ENCODE peak calls at places on chromosome 7, in five cellular contexts. W is body of pancreas, E is foreskin keratinocyte, I is adrenal gland, R is transverse colon. U is an unnamed sample.
A peak's percentile ranks its signal among the peaks of the same experiment; 100 is the strongest.

GRCh38 chr7:129368389-129368986 is 65.7 kb upstream of the STRIP2 start:
- DNase-seq in W (no peak), E (no peak), I (no peak), R (no peak), U (no peak)

GRCh38 chr7:768881-769504 is 41.9 kb upstream of the PRKAR1B start:
- DNase-seq in W (no peak), E (no peak), I (no peak), R (no peak), U (no peak)

GRCh38 chr7:135661311-135662122 is 797 bp upstream of the STMP1 start:
- DNase-seq in W (peak; percentile 52), E (no peak), I (no peak), R (no peak), U (no peak)

GRCh38 chr7:134420509-134421125 is 38.3 kb downstream of the AKR1B1 start:
- DNase-seq in W (peak; percentile 70), E (peak; percentile 9), I (no peak), R (peak; percentile 54), U (no peak)

GRCh38 chr7:95686109-95686508 is 86.2 kb upstream of the DYNC1I1 start:
- DNase-seq in W (peak; percentile 76), E (no peak), I (peak; percentile 81), R (peak; percentile 63), U (no peak)

GRCh38 chr7:130891254-130892094 is 157.5 kb upstream of the KLF14 start:
- DNase-seq in W (peak; percentile 56), E (no peak), I (peak; percentile 90), R (no peak), U (peak; percentile 78)

GRCh38 chr7:20374391-20374790 is 43.7 kb downstream of the ITGB8 start:
- DNase-seq in W (no peak), E (no peak), I (no peak), R (no peak), U (no peak)

GRCh38 chr7:141477866-141478265 is 73.3 kb upstream of the AGK start:
- DNase-seq in W (no peak), E (no peak), I (no peak), R (no peak), U (no peak)

GRCh38 chr7:67875558-67875957 is 878.9 kb downstream of the TYW1 start:
- DNase-seq in W (no peak), E (no peak), I (no peak), R (no peak), U (no peak)

GRCh38 chr7:1567893-1568292 is 1.9 kb downstream of the PSMG3 start:
- DNase-seq in W (no peak), E (no peak), I (peak; percentile 63), R (no peak), U (no peak)

GRCh38 chr7:39252916-39253315 is 275.2 kb downstream of the POU6F2 start:
- DNase-seq in W (no peak), E (no peak), I (no peak), R (no peak), U (no peak)

GRCh38 chr7:76428868-76429805 is 4.4 kb downstream of the ZP3 start:
- DNase-seq in W (peak; percentile 13), E (no peak), I (peak; percentile 56), R (no peak), U (no peak)

GRCh38 chr7:18345641-18346234 is 149.8 kb upstream of the HDAC9 start:
- DNase-seq in W (peak; percentile 27), E (no peak), I (peak; percentile 63), R (peak; percentile 33), U (no peak)

GRCh38 chr7:12923971-12924370 is 236.5 kb downstream of the ARL4A start:
- DNase-seq in W (no peak), E (peak; percentile 86), I (no peak), R (no peak), U (no peak)

GRCh38 chr7:69728299-69728698 is 130.0 kb downstream of the AUTS2 start:
- DNase-seq in W (no peak), E (no peak), I (no peak), R (no peak), U (no peak)

GRCh38 chr7:151914051-151914450 is 37.1 kb upstream of the PRKAG2 start:
- DNase-seq in W (no peak), E (no peak), I (no peak), R (no peak), U (no peak)

GRCh38 chr7:18086165-18087030 is 58.8 kb upstream of the PRPS1L1 start:
- DNase-seq in W (peak; percentile 13), E (no peak), I (peak; percentile 54), R (peak; percentile 12), U (no peak)

GRCh38 chr7:127654404-127655392 is 2.7 kb downstream of the SND1 start:
- DNase-seq in W (no peak), E (no peak), I (no peak), R (no peak), U (no peak)

GRCh38 chr7:36415104-36415503 is 25.4 kb downstream of the ANLN start:
- DNase-seq in W (no peak), E (no peak), I (no peak), R (no peak), U (no peak)

GRCh38 chr7:158664406-158664805 is 40.2 kb downstream of the NCAPG2 start:
- DNase-seq in W (no peak), E (no peak), I (no peak), R (no peak), U (no peak)

GRCh38 chr7:135858851-135859250 is 110.2 kb upstream of the FAM180A start:
- DNase-seq in W (no peak), E (no peak), I (no peak), R (no peak), U (no peak)

GRCh38 chr7:18038391-18038790 is 10.7 kb upstream of the PRPS1L1 start:
- DNase-seq in W (no peak), E (no peak), I (no peak), R (no peak), U (no peak)

GRCh38 chr7:8133955-8134733 is 127.8 kb downstream of the ICA1 start:
- DNase-seq in W (no peak), E (no peak), I (no peak), R (no peak), U (no peak)

GRCh38 chr7:116421298-116421697 is 78.2 kb upstream of the CAV2 start:
- DNase-seq in W (no peak), E (no peak), I (no peak), R (no peak), U (no peak)

GRCh38 chr7:70612811-70613210 is 519.1 kb upstream of the GALNT17 start:
- DNase-seq in W (no peak), E (no peak), I (no peak), R (no peak), U (no peak)

GRCh38 chr7:157003445-157004049 is 6.9 kb downstream of the MNX1 start:
- DNase-seq in W (no peak), E (no peak), I (no peak), R (peak; percentile 82), U (no peak)

GRCh38 chr7:27176962-27177794 is 3.1 kb upstream of the HOXA10 start:
- DNase-seq in W (no peak), E (no peak), I (peak; percentile 37), R (peak; percentile 27), U (peak; percentile 12)
- H3K4me1 ChIP-seq in W (peaks cover 35% of the 10 kb centered on the region), E (peaks cover 5% of the 10 kb centered on the region), I (peaks cover 25% of the 10 kb centered on the region), R (peaks cover 51% of the 10 kb centered on the region), U (no peaks in the 10 kb centered on the region)

DNA sequence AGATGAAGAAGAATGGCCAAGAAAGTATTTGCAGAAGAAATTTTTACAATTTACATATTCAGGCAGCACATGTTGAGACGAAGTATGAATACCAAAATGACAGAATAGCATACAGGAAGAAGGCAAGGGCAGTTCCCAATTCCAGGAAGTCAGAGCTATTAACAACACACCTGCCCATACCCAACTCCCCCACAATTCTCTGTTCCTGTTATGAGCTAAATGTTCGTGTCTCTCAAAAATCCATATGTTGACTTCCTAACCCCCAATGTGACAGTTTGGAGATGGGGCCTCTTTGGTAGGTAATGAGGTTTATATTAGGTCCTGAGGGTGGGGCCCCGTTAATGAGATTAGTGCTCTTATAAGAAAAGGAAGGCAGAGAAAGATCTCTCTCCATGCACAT is 67.7 kb downstream of the DOCK4 start:
- DNase-seq in W (no peak), E (no peak), I (no peak), R (no peak), U (no peak)
- TF ChIP-seq CTCF in W (no peak), E (no peak), I (no peak), R (no peak), U (no peak)

DNA sequence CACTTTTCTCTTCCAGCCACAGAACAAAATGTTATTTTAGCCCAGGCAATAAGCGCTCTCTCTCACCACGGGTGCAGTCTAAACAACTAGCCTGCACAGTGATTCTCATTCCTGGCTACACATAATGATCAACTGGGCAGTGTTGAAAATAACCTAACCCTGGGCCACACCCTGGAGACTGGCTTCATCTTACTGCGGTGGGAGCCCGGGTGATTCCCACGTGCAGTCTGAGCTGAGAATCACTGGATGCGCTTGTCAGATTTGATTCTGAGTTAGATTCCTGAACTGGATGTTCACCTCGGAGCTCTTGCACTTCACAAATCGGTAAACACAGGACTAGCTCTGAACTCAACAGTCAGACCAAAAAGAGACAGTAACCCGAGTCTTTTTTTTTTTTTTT is 14.9 kb downstream of the ZC3HAV1 start:
- DNase-seq in W (no peak), E (no peak), I (no peak), R (no peak), U (no peak)
- H3K4me1 ChIP-seq in W (peaks cover 21% of the 10 kb centered on the region), E (peaks cover 4% of the 10 kb centered on the region), I (peaks cover 34% of the 10 kb centered on the region), R (peaks cover 5% of the 10 kb centered on the region), U (peaks cover 27% of the 10 kb centered on the region)

GRCh38 chr7:44486693-44487092 is 3.8 kb downstream of the NUDCD3 start:
- DNase-seq in W (peak; percentile 75), E (peak; percentile 33), I (peak; percentile 71), R (no peak), U (no peak)

GRCh38 chr7:44488955-44489354 is 1.5 kb downstream of the NUDCD3 start:
- DNase-seq in W (no peak), E (no peak), I (no peak), R (no peak), U (no peak)

GRCh38 chr7:44489955-44490350 is 505 bp downstream of the NUDCD3 start:
- DNase-seq in W (no peak), E (no peak), I (peak; percentile 59), R (peak; percentile 49), U (no peak)

GRCh38 chr7:44491229-44491628 is 771 bp upstream of the NUDCD3 start:
- DNase-seq in W (no peak), E (no peak), I (no peak), R (no peak), U (no peak)

DNA sequence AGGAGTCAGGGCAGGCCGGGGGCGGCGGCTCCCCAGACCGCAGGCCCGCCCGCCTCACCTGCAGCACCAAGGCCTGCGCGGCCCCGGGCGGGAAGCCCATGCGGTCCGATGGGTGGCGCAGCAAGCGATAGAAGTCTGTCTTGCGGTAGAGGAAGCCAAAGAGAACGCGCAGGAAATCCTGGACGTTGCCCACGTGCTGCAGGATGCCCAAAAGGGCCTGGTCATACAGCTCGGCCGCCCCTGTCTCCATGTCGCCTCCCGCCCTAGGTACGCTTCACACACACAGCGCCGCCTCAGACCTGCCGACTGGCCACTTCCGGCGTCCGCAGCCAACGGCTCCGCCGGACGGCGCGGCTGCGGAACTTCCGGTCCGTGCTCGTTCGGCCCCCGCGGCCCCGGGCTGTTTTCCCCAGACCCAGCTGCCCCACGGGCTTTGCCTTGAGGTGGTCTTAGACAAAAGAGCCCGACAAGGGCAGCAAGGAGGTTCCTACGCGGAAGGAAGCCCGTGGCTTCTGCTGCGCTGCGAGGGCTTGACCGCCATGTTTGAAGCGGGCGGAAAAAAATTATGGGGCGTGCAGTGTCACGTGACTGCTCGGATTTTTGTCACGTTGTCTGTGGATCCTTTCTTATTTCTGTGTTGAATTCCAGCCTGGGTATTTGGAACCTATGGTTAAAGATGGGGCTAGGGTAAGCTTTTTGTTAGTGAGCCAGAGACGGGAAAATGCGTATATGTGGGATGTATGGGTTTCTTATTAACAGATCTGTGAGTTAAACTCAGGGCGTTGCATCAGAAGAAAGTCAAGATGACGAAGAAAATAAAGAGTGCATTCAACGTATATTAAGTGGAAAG is at the start of gene NUDCD3:
- DNase-seq in W (peak; percentile 89), E (peak; percentile 75), I (peak; percentile 90), R (peak; percentile 87), U (peak; percentile 80)
- TF ChIP-seq CTCF in W (no peak), E (peak; percentile 46), I (peak; percentile 6), R (peak; percentile 25), U (peak; percentile 11)